ENCODE peak calls at places on chromosome 5, in nine cellular contexts. V, B, J, D, K, W, O, C and Q are unnamed samples.

GRCh38 chr5:56733580-56733979 is 81.8 kb upstream of the MAP3K1 start:
- DNase-seq in K (no peak), C (no peak), J (no peak), D (no peak), O (no peak), V (peak), W (no peak), B (no peak), Q (no peak)

GRCh38 chr5:142183561-142183960 is 75.0 kb downstream of the NDFIP1 start:
- DNase-seq in J (no peak), V (no peak), D (no peak), K (no peak), O (no peak), B (no peak), C (no peak), W (no peak), Q (no peak)

GRCh38 chr5:83653669-83654068 is 67.0 kb downstream of the HAPLN1 start:
- DNase-seq in K (no peak), V (no peak), C (no peak), W (no peak), D (no peak), O (no peak), B (no peak), J (no peak), Q (no peak)

GRCh38 chr5:157516626-157517325 is 56.8 kb downstream of the NIPAL4 start:
- DNase-seq in W (no peak), J (no peak), O (no peak), V (peak), K (no peak), B (no peak), C (no peak), D (no peak), Q (no peak)

GRCh38 chr5:14424011-14424685 is 157.4 kb upstream of the OTULINL start:
- DNase-seq in B (no peak), K (no peak), V (no peak), O (no peak), D (no peak), W (peak), C (no peak), J (no peak), Q (no peak)

GRCh38 chr5:131413605-131414559 is 150.0 kb downstream of the CDC42SE2 start:
- DNase-seq in D (no peak), B (no peak), W (peak), C (no peak), J (no peak), K (no peak), V (no peak), O (no peak), Q (no peak)

GRCh38 chr5:8628521-8628920 is 759.6 kb downstream of the MTRR start:
- DNase-seq in J (no peak), C (no peak), B (no peak), K (no peak), D (peak), O (no peak), W (no peak), V (peak), Q (no peak)

GRCh38 chr5:149581931-149582768 is 852 bp downstream of the ARHGEF37 start:
- DNase-seq in K (no peak), B (no peak), J (no peak), W (no peak), V (peak), C (no peak), D (no peak), O (no peak), Q (no peak)

GRCh38 chr5:33994845-33995244 is 10.4 kb upstream of the SLC45A2 start:
- DNase-seq in B (no peak), V (peak), D (no peak), C (no peak), K (no peak), W (peak), J (no peak), O (no peak), Q (no peak)

GRCh38 chr5:462051-462481 is 19.1 kb downstream of the EXOC3 start:
- DNase-seq in J (peak), K (no peak), V (no peak), D (no peak), W (no peak), B (no peak), C (no peak), O (no peak), Q (no peak)

GRCh38 chr5:160665460-160665859 is 186.6 kb downstream of the ATP10B start:
- DNase-seq in K (no peak), O (no peak), B (no peak), W (no peak), D (no peak), C (no peak), J (no peak), V (no peak), Q (no peak)

GRCh38 chr5:124725622-124726258 is 20.7 kb downstream of the ZNF608 start:
- DNase-seq in W (no peak), D (no peak), O (no peak), J (no peak), B (no peak), V (no peak), K (no peak), C (no peak), Q (no peak)

GRCh38 chr5:116733995-116734716 is 159.5 kb upstream of the SEMA6A start:
- DNase-seq in W (no peak), V (no peak), J (no peak), D (no peak), C (no peak), K (peak), O (no peak), B (no peak), Q (no peak)

GRCh38 chr5:177357459-177358332 is at the start of gene RGS14:
- DNase-seq in D (no peak), J (no peak), B (no peak), C (no peak), O (no peak), V (peak), K (no peak), W (peak), Q (no peak)

GRCh38 chr5:95669540-95669939 is 13.3 kb downstream of the SPATA9 start:
- DNase-seq in W (no peak), K (no peak), B (no peak), V (peak), C (no peak), O (no peak), J (no peak), D (no peak), Q (no peak)

GRCh38 chr5:41370482-41370881 is 139.9 kb downstream of the PLCXD3 start:
- DNase-seq in B (no peak), J (no peak), D (no peak), O (no peak), V (no peak), W (no peak), C (no peak), K (no peak), Q (no peak)

GRCh38 chr5:111997308-111998159 is 240.5 kb upstream of the NREP start:
- DNase-seq in K (no peak), V (peak), B (no peak), D (no peak), C (no peak), W (no peak), O (no peak), J (no peak), Q (peak)

GRCh38 chr5:79495311-79495710 is 18.6 kb downstream of the HOMER1 start:
- DNase-seq in J (no peak), B (no peak), O (peak), C (peak), V (peak), W (no peak), K (no peak), D (peak), Q (no peak)

GRCh38 chr5:3382151-3382550 is 213.5 kb upstream of the IRX1 start:
- DNase-seq in O (no peak), D (no peak), K (no peak), V (no peak), J (no peak), W (no peak), C (no peak), B (no peak), Q (no peak)

GRCh38 chr5:168353216-168353957 is 61.9 kb downstream of the WWC1 start:
- DNase-seq in C (peak), V (no peak), K (no peak), O (no peak), J (no peak), W (no peak), B (no peak), D (no peak), Q (no peak)

GRCh38 chr5:176724472-176724871 is 77.2 kb downstream of the TSPAN17 start:
- DNase-seq in W (no peak), C (no peak), D (no peak), B (no peak), O (no peak), J (no peak), K (no peak), V (no peak), Q (no peak)

GRCh38 chr5:175616083-175616482 is 41.8 kb upstream of the HRH2 start:
- DNase-seq in D (no peak), O (no peak), J (no peak), W (no peak), K (peak), V (no peak), B (no peak), C (no peak), Q (no peak)